ENCODE peak calls at places on chromosomes 7 and 10, in four cellular contexts. G is H1, N is K562, W is HepG2. Y is an unnamed sample.

GRCh38 chr10:103231047-103231551 is 14.6 kb upstream of the RPEL1 start:
- DNase-seq in G (no peak), N (no peak), W (peak), Y (no peak)

GRCh38 chr10:132522521-132523411 is 14.8 kb upstream of the INPP5A start:
- DNase-seq in G (no peak), N (no peak), W (no peak), Y (no peak)

GRCh38 chr10:43055991-43056567 is 20.8 kb upstream of the RET start:
- DNase-seq in G (no peak), N (no peak), W (no peak), Y (no peak)

GRCh38 chr10:71608863-71609768 is 110.5 kb downstream of the C10orf105 start:
- DNase-seq in G (peak), N (peak), W (peak), Y (no peak)

GRCh38 chr10:20369863-20370736 is 527.0 kb downstream of the NEBL start:
- DNase-seq in G (peak), N (no peak), W (no peak), Y (no peak)

GRCh38 chr10:107442035-107442505 is 277.6 kb upstream of the SORCS1 start:
- DNase-seq in G (no peak), N (no peak), W (no peak), Y (peak)

GRCh38 chr7:99142727-99143521 is 984 bp downstream of the SMURF1 start:
- DNase-seq in G (peak), N (peak), W (peak), Y (peak)

GRCh38 chr7:88169717-88170320 is 50.0 kb downstream of the SRI start:
- DNase-seq in G (no peak), N (peak), W (peak), Y (no peak)

GRCh38 chr7:125257617-125258016 is 328.0 kb upstream of the POT1 start:
- DNase-seq in G (no peak), N (no peak), W (no peak), Y (no peak)

GRCh38 chr10:54940418-54940817 is 139.4 kb upstream of the PCDH15 start:
- DNase-seq in G (no peak), N (no peak), W (no peak), Y (no peak)

GRCh38 chr10:24756283-24756682 is 32.6 kb upstream of the ARHGAP21 start:
- DNase-seq in G (peak), N (no peak), W (no peak), Y (no peak)

GRCh38 chr10:8910314-8910713 is 855.8 kb downstream of the GATA3 start:
- DNase-seq in G (no peak), N (no peak), W (no peak), Y (no peak)

GRCh38 chr10:72310241-72310633 is 36.5 kb downstream of the DDIT4 start:
- DNase-seq in G (no peak), N (no peak), W (no peak), Y (no peak)

GRCh38 chr10:22420787-22421517 is 75.7 kb downstream of the SPAG6 start:
- DNase-seq in G (no peak), N (no peak), W (no peak), Y (no peak)

GRCh38 chr7:27424749-27425148 is 182.1 kb downstream of the EVX1 start:
- DNase-seq in G (no peak), N (no peak), W (no peak), Y (no peak)

GRCh38 chr7:27116521-27116946 is 14.0 kb downstream of the HOXA4 start:
- DNase-seq in G (no peak), N (no peak), W (no peak), Y (no peak)

GRCh38 chr7:19899517-19899916 is 126.1 kb upstream of the TMEM196 start:
- DNase-seq in G (no peak), N (no peak), W (no peak), Y (no peak)

GRCh38 chr10:9786101-9786500 is 1231.6 kb upstream of the CELF2 start:
- DNase-seq in G (no peak), N (no peak), W (no peak), Y (no peak)

GRCh38 chr10:5619366-5620211 is 46.8 kb downstream of the ASB13 start:
- DNase-seq in G (no peak), N (no peak), W (no peak), Y (no peak)
- TF ChIP-seq GABPA in G (no peak), N (no peak), W (no peak), Y (no peak)

GRCh38 chr10:13270877-13271551 is 28.9 kb downstream of the PHYH start:
- DNase-seq in G (no peak), N (peak), W (no peak), Y (no peak)
- TF ChIP-seq MAX in G (no peak), N (no peak), W (no peak), Y (no peak)

GRCh38 chr10:123142701-123143161 is 5.2 kb upstream of the HMX2 start:
- DNase-seq in G (peak), N (no peak), W (no peak), Y (no peak)
- TF ChIP-seq EZH2 in G (peak), N (no peak), W (no peak), Y (no peak)

GRCh38 chr10:110265573-110266193 is 39.0 kb downstream of the SMNDC1 start:
- DNase-seq in G (no peak), N (peak), W (no peak), Y (no peak)
- TF ChIP-seq GABPA in G (no peak), N (no peak), W (no peak), Y (no peak)